ENCODE peak calls at places on chromosomes 7 and 10, in six cellular contexts. One of them, this sample, is unnamed.

GRCh38 chr7:116583653-116584052 is 58.8 kb downstream of the CAV1 start:
- DNase-seq in AG04450: no peak
- DNase-seq in nephron progenitor cell: no peak
- DNase-seq in fibroblast of mammary gland: no peak
- DNase-seq in suprapubic skin: no peak
- DNase-seq in progenitor cell of endocrine pancreas: no peak
- DNase-seq in this sample: peak

GRCh38 chr7:101565601-101566209 is 63.4 kb downstream of the MYL10 start:
- DNase-seq in fibroblast of mammary gland: no peak
- DNase-seq in AG04450: no peak
- DNase-seq in progenitor cell of endocrine pancreas: no peak
- DNase-seq in suprapubic skin: peak
- DNase-seq in nephron progenitor cell: no peak
- DNase-seq in this sample: no peak

GRCh38 chr7:106872763-106873162 is 7.7 kb downstream of the PIK3CG start:
- DNase-seq in AG04450: no peak
- DNase-seq in suprapubic skin: no peak
- DNase-seq in nephron progenitor cell: no peak
- DNase-seq in progenitor cell of endocrine pancreas: no peak
- DNase-seq in fibroblast of mammary gland: no peak
- DNase-seq in this sample: no peak

GRCh38 chr7:55536619-55537457 is 35.5 kb downstream of the VOPP1 start:
- DNase-seq in nephron progenitor cell: no peak
- DNase-seq in fibroblast of mammary gland: no peak
- DNase-seq in suprapubic skin: no peak
- DNase-seq in progenitor cell of endocrine pancreas: no peak
- DNase-seq in AG04450: no peak
- DNase-seq in this sample: no peak

GRCh38 chr10:121661451-121661851 is 63.2 kb upstream of the FGFR2 start:
- DNase-seq in fibroblast of mammary gland: no peak
- DNase-seq in nephron progenitor cell: no peak
- DNase-seq in AG04450: no peak
- DNase-seq in suprapubic skin: no peak
- DNase-seq in progenitor cell of endocrine pancreas: no peak
- DNase-seq in this sample: no peak

GRCh38 chr7:48098846-48099245 is 9.8 kb downstream of the UPP1 start:
- DNase-seq in fibroblast of mammary gland: no peak
- DNase-seq in nephron progenitor cell: no peak
- DNase-seq in suprapubic skin: no peak
- DNase-seq in AG04450: no peak
- DNase-seq in progenitor cell of endocrine pancreas: no peak
- DNase-seq in this sample: no peak

GRCh38 chr7:98222533-98223195 is 11.4 kb downstream of the BHLHA15 start:
- DNase-seq in suprapubic skin: peak
- DNase-seq in fibroblast of mammary gland: no peak
- DNase-seq in AG04450: no peak
- DNase-seq in progenitor cell of endocrine pancreas: no peak
- DNase-seq in nephron progenitor cell: no peak
- DNase-seq in this sample: no peak

GRCh38 chr10:3468919-3469638 is 296.5 kb upstream of the PITRM1 start:
- DNase-seq in fibroblast of mammary gland: peak
- DNase-seq in progenitor cell of endocrine pancreas: no peak
- DNase-seq in nephron progenitor cell: no peak
- DNase-seq in AG04450: peak
- DNase-seq in suprapubic skin: peak
- DNase-seq in this sample: no peak

GRCh38 chr10:95728535-95728934 is 27.4 kb upstream of the ENTPD1 start:
- DNase-seq in fibroblast of mammary gland: peak
- DNase-seq in progenitor cell of endocrine pancreas: no peak
- DNase-seq in AG04450: no peak
- DNase-seq in nephron progenitor cell: no peak
- DNase-seq in suprapubic skin: no peak
- DNase-seq in this sample: no peak

DNA sequence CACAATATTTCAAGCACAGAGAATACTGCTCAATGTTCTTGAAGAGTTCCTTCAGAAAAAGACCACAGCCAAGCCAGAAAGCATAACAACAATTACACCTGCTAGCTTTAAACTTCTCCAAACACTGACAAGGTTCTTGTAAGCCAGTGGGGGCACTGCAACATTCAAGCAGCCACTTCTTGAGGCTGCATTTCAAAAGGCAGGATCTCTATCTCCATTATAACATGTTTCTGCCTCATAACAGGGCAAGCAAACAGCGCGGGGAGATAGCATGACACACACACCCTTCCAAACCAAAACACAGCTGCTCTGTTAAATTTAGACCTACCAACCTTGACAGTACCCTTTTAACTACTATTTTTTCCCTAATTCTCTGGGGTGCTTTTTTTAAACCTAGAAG is 30.8 kb downstream of the CHCHD3 start:
- DNase-seq in nephron progenitor cell: no peak
- DNase-seq in suprapubic skin: no peak
- DNase-seq in AG04450: peak
- DNase-seq in progenitor cell of endocrine pancreas: no peak
- DNase-seq in fibroblast of mammary gland: peak
- DNase-seq in this sample: no peak
- TF ChIP-seq CTCF in nephron progenitor cell: no peak
- TF ChIP-seq CTCF in suprapubic skin: no peak
- TF ChIP-seq CTCF in AG04450: peak
- TF ChIP-seq CTCF in progenitor cell of endocrine pancreas: peak
- TF ChIP-seq CTCF in fibroblast of mammary gland: peak
- TF ChIP-seq CTCF in this sample: peak

GRCh38 chr7:3725660-3726059 is 424.6 kb downstream of the SDK1 start:
- DNase-seq in AG04450: no peak
- DNase-seq in nephron progenitor cell: no peak
- DNase-seq in progenitor cell of endocrine pancreas: no peak
- DNase-seq in fibroblast of mammary gland: no peak
- DNase-seq in suprapubic skin: no peak
- DNase-seq in this sample: no peak

GRCh38 chr7:3725145-3725544 is 424.1 kb downstream of the SDK1 start:
- DNase-seq in suprapubic skin: no peak
- DNase-seq in fibroblast of mammary gland: no peak
- DNase-seq in progenitor cell of endocrine pancreas: no peak
- DNase-seq in AG04450: no peak
- DNase-seq in nephron progenitor cell: no peak
- DNase-seq in this sample: no peak

GRCh38 chr7:3721422-3721821 is 420.4 kb downstream of the SDK1 start:
- DNase-seq in fibroblast of mammary gland: no peak
- DNase-seq in nephron progenitor cell: no peak
- DNase-seq in suprapubic skin: no peak
- DNase-seq in AG04450: no peak
- DNase-seq in progenitor cell of endocrine pancreas: no peak
- DNase-seq in this sample: no peak

GRCh38 chr7:3722396-3722846 is 421.4 kb downstream of the SDK1 start:
- DNase-seq in nephron progenitor cell: peak
- DNase-seq in progenitor cell of endocrine pancreas: no peak
- DNase-seq in AG04450: no peak
- DNase-seq in suprapubic skin: no peak
- DNase-seq in fibroblast of mammary gland: no peak
- DNase-seq in this sample: no peak
- TF ChIP-seq CTCF in nephron progenitor cell: no peak
- TF ChIP-seq CTCF in progenitor cell of endocrine pancreas: peak
- TF ChIP-seq CTCF in AG04450: no peak
- TF ChIP-seq CTCF in suprapubic skin: no peak
- TF ChIP-seq CTCF in fibroblast of mammary gland: no peak
- TF ChIP-seq CTCF in this sample: no peak

GRCh38 chr7:141243368-141243767 is 169.5 kb downstream of the TMEM178B start:
- DNase-seq in AG04450: no peak
- DNase-seq in nephron progenitor cell: no peak
- DNase-seq in fibroblast of mammary gland: no peak
- DNase-seq in progenitor cell of endocrine pancreas: no peak
- DNase-seq in suprapubic skin: no peak
- DNase-seq in this sample: no peak

GRCh38 chr7:141239661-141240060 is 165.8 kb downstream of the TMEM178B start:
- DNase-seq in suprapubic skin: no peak
- DNase-seq in nephron progenitor cell: no peak
- DNase-seq in progenitor cell of endocrine pancreas: no peak
- DNase-seq in fibroblast of mammary gland: no peak
- DNase-seq in AG04450: no peak
- DNase-seq in this sample: no peak

GRCh38 chr7:141244466-141244865 is 170.6 kb downstream of the TMEM178B start:
- DNase-seq in suprapubic skin: no peak
- DNase-seq in AG04450: no peak
- DNase-seq in fibroblast of mammary gland: no peak
- DNase-seq in progenitor cell of endocrine pancreas: no peak
- DNase-seq in nephron progenitor cell: no peak
- DNase-seq in this sample: no peak

GRCh38 chr7:141246426-141246825 is 172.6 kb downstream of the TMEM178B start:
- DNase-seq in fibroblast of mammary gland: no peak
- DNase-seq in progenitor cell of endocrine pancreas: no peak
- DNase-seq in AG04450: no peak
- DNase-seq in suprapubic skin: no peak
- DNase-seq in nephron progenitor cell: no peak
- DNase-seq in this sample: no peak

GRCh38 chr7:141242568-141242967 is 168.7 kb downstream of the TMEM178B start:
- DNase-seq in progenitor cell of endocrine pancreas: no peak
- DNase-seq in AG04450: no peak
- DNase-seq in nephron progenitor cell: no peak
- DNase-seq in fibroblast of mammary gland: no peak
- DNase-seq in suprapubic skin: no peak
- DNase-seq in this sample: no peak
- TF ChIP-seq CTCF in progenitor cell of endocrine pancreas: no peak
- TF ChIP-seq CTCF in AG04450: no peak
- TF ChIP-seq CTCF in nephron progenitor cell: no peak
- TF ChIP-seq CTCF in fibroblast of mammary gland: no peak
- TF ChIP-seq CTCF in suprapubic skin: no peak
- TF ChIP-seq CTCF in this sample: no peak

DNA sequence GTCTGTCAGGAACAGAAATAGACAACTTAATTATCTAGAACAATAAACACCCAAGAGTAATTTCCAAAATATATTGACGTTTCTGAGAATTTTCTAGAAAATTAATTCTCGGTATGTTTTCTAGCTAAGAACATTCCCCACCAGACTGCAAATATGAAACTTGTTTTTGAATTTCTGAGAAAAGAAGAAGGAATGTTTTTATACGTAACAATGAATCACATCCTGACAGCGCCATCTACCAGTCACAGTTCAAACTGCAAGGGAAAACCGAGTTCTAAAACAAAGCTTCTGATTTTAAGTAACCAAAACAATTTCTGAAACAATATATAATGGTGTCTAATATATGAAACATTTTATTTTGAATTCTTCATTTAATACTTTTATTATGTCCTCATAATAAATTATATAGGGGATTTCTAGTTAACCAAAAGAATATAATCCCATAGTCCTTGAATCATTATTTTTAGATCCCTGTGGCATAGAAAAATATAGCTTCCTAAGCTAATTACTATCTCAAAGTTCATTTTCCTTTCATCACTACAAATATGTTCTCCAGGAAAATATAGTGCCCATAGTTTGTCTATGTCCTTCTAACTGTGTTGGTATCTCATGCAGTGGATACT is 34.5 kb upstream of the MEOX2 start:
- DNase-seq in nephron progenitor cell: peak
- DNase-seq in fibroblast of mammary gland: peak
- DNase-seq in AG04450: peak
- DNase-seq in progenitor cell of endocrine pancreas: no peak
- DNase-seq in suprapubic skin: no peak
- DNase-seq in this sample: no peak
- TF ChIP-seq CTCF in nephron progenitor cell: peak
- TF ChIP-seq CTCF in fibroblast of mammary gland: peak
- TF ChIP-seq CTCF in AG04450: peak
- TF ChIP-seq CTCF in progenitor cell of endocrine pancreas: peak
- TF ChIP-seq CTCF in suprapubic skin: peak
- TF ChIP-seq CTCF in this sample: peak

GRCh38 chr10:131487822-131488221 is 176.3 kb upstream of the TCERG1L start:
- DNase-seq in fibroblast of mammary gland: no peak
- DNase-seq in progenitor cell of endocrine pancreas: no peak
- DNase-seq in nephron progenitor cell: no peak
- DNase-seq in AG04450: no peak
- DNase-seq in suprapubic skin: no peak
- DNase-seq in this sample: no peak
- TF ChIP-seq CTCF in fibroblast of mammary gland: no peak
- TF ChIP-seq CTCF in progenitor cell of endocrine pancreas: peak
- TF ChIP-seq CTCF in nephron progenitor cell: no peak
- TF ChIP-seq CTCF in AG04450: no peak
- TF ChIP-seq CTCF in suprapubic skin: no peak
- TF ChIP-seq CTCF in this sample: no peak

GRCh38 chr7:115559877-115560276 is 470.7 kb downstream of the TFEC start:
- DNase-seq in AG04450: no peak
- DNase-seq in suprapubic skin: no peak
- DNase-seq in nephron progenitor cell: no peak
- DNase-seq in progenitor cell of endocrine pancreas: no peak
- DNase-seq in fibroblast of mammary gland: no peak
- DNase-seq in this sample: no peak

GRCh38 chr7:115558186-115558585 is 472.4 kb downstream of the TFEC start:
- DNase-seq in suprapubic skin: no peak
- DNase-seq in fibroblast of mammary gland: peak
- DNase-seq in nephron progenitor cell: no peak
- DNase-seq in progenitor cell of endocrine pancreas: no peak
- DNase-seq in AG04450: no peak
- DNase-seq in this sample: no peak

GRCh38 chr7:115561341-115562110 is 469.0 kb downstream of the TFEC start:
- DNase-seq in AG04450: peak
- DNase-seq in suprapubic skin: no peak
- DNase-seq in fibroblast of mammary gland: peak
- DNase-seq in progenitor cell of endocrine pancreas: no peak
- DNase-seq in nephron progenitor cell: no peak
- DNase-seq in this sample: no peak
- TF ChIP-seq CTCF in AG04450: no peak
- TF ChIP-seq CTCF in suprapubic skin: no peak
- TF ChIP-seq CTCF in fibroblast of mammary gland: no peak
- TF ChIP-seq CTCF in progenitor cell of endocrine pancreas: no peak
- TF ChIP-seq CTCF in nephron progenitor cell: no peak
- TF ChIP-seq CTCF in this sample: no peak

GRCh38 chr10:118775478-118775877 is 20.7 kb upstream of the CACUL1 start:
- DNase-seq in progenitor cell of endocrine pancreas: no peak
- DNase-seq in fibroblast of mammary gland: no peak
- DNase-seq in suprapubic skin: no peak
- DNase-seq in AG04450: no peak
- DNase-seq in nephron progenitor cell: no peak
- DNase-seq in this sample: no peak
- TF ChIP-seq CTCF in progenitor cell of endocrine pancreas: no peak
- TF ChIP-seq CTCF in fibroblast of mammary gland: peak
- TF ChIP-seq CTCF in suprapubic skin: no peak
- TF ChIP-seq CTCF in AG04450: no peak
- TF ChIP-seq CTCF in nephron progenitor cell: no peak
- TF ChIP-seq CTCF in this sample: no peak

GRCh38 chr7:8991159-8991558 is 557.8 kb downstream of the NXPH1 start:
- DNase-seq in AG04450: no peak
- DNase-seq in suprapubic skin: no peak
- DNase-seq in nephron progenitor cell: no peak
- DNase-seq in fibroblast of mammary gland: no peak
- DNase-seq in progenitor cell of endocrine pancreas: no peak
- DNase-seq in this sample: no peak
- TF ChIP-seq CTCF in AG04450: no peak
- TF ChIP-seq CTCF in suprapubic skin: no peak
- TF ChIP-seq CTCF in nephron progenitor cell: no peak
- TF ChIP-seq CTCF in fibroblast of mammary gland: no peak
- TF ChIP-seq CTCF in progenitor cell of endocrine pancreas: no peak
- TF ChIP-seq CTCF in this sample: no peak

This sample was measured in GM10248.